ENCODE peak calls at places on chromosomes 3 and 15, in nine cellular contexts. V, K, J, M, U, S, F, L and C are unnamed samples.

GRCh38 chr3:11154036-11154952 is at the start of gene HRH1:
- DNase-seq in V (no peak), K (no peak), J (peak), M (no peak), U (no peak), S (no peak), F (no peak), L (peak), C (no peak)

GRCh38 chr15:85753261-85753660 is 41.5 kb downstream of the KLHL25 start:
- DNase-seq in V (no peak), K (no peak), J (no peak), M (no peak), U (no peak), S (no peak), F (no peak), L (no peak), C (no peak)

GRCh38 chr15:89342840-89343239 is 8.2 kb upstream of the POLG start:
- DNase-seq in V (no peak), K (no peak), J (no peak), M (no peak), U (no peak), S (no peak), F (peak), L (no peak), C (no peak)

GRCh38 chr15:85929786-85930185 is 135.1 kb upstream of the KLHL25 start:
- DNase-seq in V (no peak), K (no peak), J (no peak), M (no peak), U (no peak), S (no peak), F (no peak), L (no peak), C (no peak)

GRCh38 chr3:14290631-14291385 is 111.6 kb upstream of the SLC6A6 start:
- DNase-seq in V (no peak), K (no peak), J (no peak), M (no peak), U (peak), S (no peak), F (no peak), L (no peak), C (peak)

GRCh38 chr15:39270976-39271375 is 309.9 kb upstream of the THBS1 start:
- DNase-seq in V (no peak), K (no peak), J (no peak), M (no peak), U (no peak), S (no peak), F (no peak), L (no peak), C (no peak)

GRCh38 chr3:159635047-159635641 is 353.5 kb upstream of the IL12A start:
- DNase-seq in V (no peak), K (no peak), J (no peak), M (no peak), U (peak), S (no peak), F (no peak), L (no peak), C (no peak)

GRCh38 chr3:145522893-145523651 is 637.9 kb downstream of the PLOD2 start:
- DNase-seq in V (no peak), K (no peak), J (no peak), M (no peak), U (no peak), S (no peak), F (no peak), L (no peak), C (no peak)

GRCh38 chr3:38573606-38574005 is 75.9 kb downstream of the SCN5A start:
- DNase-seq in V (no peak), K (no peak), J (no peak), M (no peak), U (peak), S (no peak), F (peak), L (no peak), C (no peak)

GRCh38 chr15:50224606-50225005 is 40.9 kb downstream of the HDC start:
- DNase-seq in V (no peak), K (no peak), J (no peak), M (no peak), U (no peak), S (no peak), F (no peak), L (no peak), C (no peak)

GRCh38 chr15:100141304-100142080 is 200.3 kb downstream of the ADAMTS17 start:
- DNase-seq in V (no peak), K (no peak), J (no peak), M (no peak), U (no peak), S (no peak), F (no peak), L (no peak), C (no peak)

GRCh38 chr3:178284180-178284579 is 252.1 kb upstream of the KCNMB2 start:
- DNase-seq in V (no peak), K (no peak), J (no peak), M (no peak), U (no peak), S (no peak), F (no peak), L (no peak), C (no peak)